ENCODE peak calls at places on chromosomes 3 and 15, in four cellular contexts. One of them, this sample, is unnamed.

GRCh38 chr3:49133226-49133951 is 539 bp upstream of the LAMB2 start:
- DNase-seq in A549: peak; percentile 81
- DNase-seq in transverse colon: peak; percentile 88
- DNase-seq in HepG2: peak; percentile 80
- DNase-seq in this sample: peak; percentile 95

GRCh38 chr15:95626501-95627361 is 703.8 kb upstream of the NR2F2 start:
- DNase-seq in transverse colon: no peak
- DNase-seq in A549: no peak
- DNase-seq in HepG2: no peak
- DNase-seq in this sample: no peak

GRCh38 chr3:148880681-148881080 is 15.6 kb downstream of the CPA3 start:
- DNase-seq in transverse colon: no peak
- DNase-seq in HepG2: peak; percentile 33
- DNase-seq in A549: peak; percentile 47
- DNase-seq in this sample: no peak

GRCh38 chr3:57135964-57136363 is 29.2 kb downstream of the IL17RD start:
- DNase-seq in A549: no peak
- DNase-seq in HepG2: no peak
- DNase-seq in transverse colon: no peak
- DNase-seq in this sample: no peak

GRCh38 chr3:126258670-126259069 is 78.3 kb upstream of the ALDH1L1 start:
- DNase-seq in transverse colon: no peak
- DNase-seq in HepG2: no peak
- DNase-seq in A549: peak; percentile 16
- DNase-seq in this sample: no peak

GRCh38 chr15:79403501-79403900 is 28.6 kb upstream of the MINAR1 start:
- DNase-seq in HepG2: no peak
- DNase-seq in A549: no peak
- DNase-seq in transverse colon: no peak
- DNase-seq in this sample: no peak

GRCh38 chr3:68088636-68089035 is 434.2 kb upstream of the SUCLG2 start:
- DNase-seq in HepG2: no peak
- DNase-seq in A549: no peak
- DNase-seq in transverse colon: no peak
- DNase-seq in this sample: no peak

GRCh38 chr3:77815467-77815866 is 775.6 kb downstream of the ROBO2 start:
- DNase-seq in A549: peak; percentile 4
- DNase-seq in transverse colon: no peak
- DNase-seq in HepG2: peak; percentile 1
- DNase-seq in this sample: no peak

GRCh38 chr15:76339302-76340197 is 3.0 kb downstream of the ISL2 start:
- DNase-seq in transverse colon: peak; percentile 23
- DNase-seq in A549: no peak
- DNase-seq in HepG2: no peak
- DNase-seq in this sample: no peak

GRCh38 chr3:192881159-192881786 is 36.4 kb downstream of the MB21D2 start:
- DNase-seq in HepG2: no peak
- DNase-seq in A549: no peak
- DNase-seq in transverse colon: no peak
- DNase-seq in this sample: no peak

GRCh38 chr3:39064646-39065045 is 12.8 kb downstream of the WDR48 start:
- DNase-seq in transverse colon: no peak
- DNase-seq in HepG2: no peak
- DNase-seq in A549: no peak
- DNase-seq in this sample: no peak

DNA sequence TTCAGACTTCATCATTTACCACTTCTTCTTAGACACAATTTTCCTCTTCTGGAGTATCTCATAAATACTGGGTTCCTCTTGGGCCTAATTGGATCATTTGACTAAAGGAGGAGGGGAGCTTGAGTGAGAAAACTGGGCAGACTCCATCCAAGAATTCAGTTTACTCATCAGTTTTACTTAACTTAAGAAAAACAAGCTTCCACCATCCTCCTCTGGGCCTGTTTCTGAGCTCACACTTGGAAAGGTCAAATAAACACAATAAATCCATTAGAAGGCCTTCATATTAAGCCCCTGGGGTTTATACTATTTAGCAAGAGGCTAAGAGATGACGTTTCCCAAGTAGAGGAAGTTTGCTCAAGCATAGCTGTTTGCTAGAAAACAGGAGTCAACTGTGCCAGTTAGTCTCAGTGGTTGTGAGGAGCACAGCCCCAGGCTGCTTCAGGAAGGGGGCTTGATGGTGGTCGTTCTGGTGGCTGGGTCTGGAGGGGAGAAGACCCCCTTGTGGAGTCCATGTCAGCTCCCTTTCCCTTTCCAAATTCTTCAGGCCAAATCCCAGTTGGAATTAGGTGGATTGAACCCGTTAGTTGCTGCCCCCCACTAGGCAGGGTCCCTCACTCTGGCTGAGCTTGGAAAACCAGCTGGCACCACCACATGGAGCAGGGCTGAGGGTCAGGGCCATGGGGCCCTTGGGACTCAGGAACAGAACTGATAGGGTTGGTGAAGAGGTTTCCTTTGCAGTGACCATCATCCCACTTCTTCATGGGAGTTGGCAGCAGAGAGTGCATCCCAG is 64.8 kb downstream of the SPSB4 start:
- DNase-seq in transverse colon: no peak
- DNase-seq in HepG2: no peak
- DNase-seq in A549: no peak
- DNase-seq in this sample: peak; percentile 77
- TF ChIP-seq EP300 in transverse colon: no peak
- TF ChIP-seq EP300 in HepG2: no peak
- TF ChIP-seq EP300 in A549: no peak
- TF ChIP-seq EP300 in this sample: no peak

DNA sequence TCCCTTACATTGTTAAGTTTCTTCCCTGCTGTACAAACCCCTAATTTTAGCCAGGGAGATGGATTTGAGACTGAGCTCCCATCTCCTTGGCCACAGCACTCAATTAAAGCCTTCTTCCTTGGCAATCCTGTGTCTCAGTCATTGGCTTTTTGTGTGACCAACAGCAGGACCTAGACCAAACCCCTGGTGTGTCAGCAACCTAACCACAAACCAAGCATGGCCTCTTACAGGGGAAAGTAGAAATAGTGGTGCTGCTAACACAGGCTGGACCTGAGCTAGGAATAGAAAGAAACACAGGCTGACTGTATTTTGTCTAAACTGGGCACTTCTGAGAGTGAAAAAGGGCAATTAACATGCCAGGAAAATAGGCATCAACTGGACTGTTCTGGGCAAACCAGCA is 37.9 kb downstream of the PPCDC start:
- DNase-seq in transverse colon: no peak
- DNase-seq in HepG2: no peak
- DNase-seq in A549: no peak
- DNase-seq in this sample: no peak
- TF ChIP-seq EP300 in transverse colon: no peak
- TF ChIP-seq EP300 in HepG2: no peak
- TF ChIP-seq EP300 in A549: no peak
- TF ChIP-seq EP300 in this sample: no peak

GRCh38 chr3:3853584-3853983 is 54.4 kb downstream of the LRRN1 start:
- DNase-seq in transverse colon: no peak
- DNase-seq in A549: no peak
- DNase-seq in HepG2: no peak
- DNase-seq in this sample: no peak
- TF ChIP-seq EP300 in transverse colon: no peak
- TF ChIP-seq EP300 in A549: no peak
- TF ChIP-seq EP300 in HepG2: no peak
- TF ChIP-seq EP300 in this sample: no peak

GRCh38 chr3:140196970-140197369 is 262.0 kb downstream of the CLSTN2 start:
- DNase-seq in transverse colon: no peak
- DNase-seq in A549: no peak
- DNase-seq in HepG2: no peak
- DNase-seq in this sample: no peak
- TF ChIP-seq EP300 in transverse colon: no peak
- TF ChIP-seq EP300 in A549: no peak
- TF ChIP-seq EP300 in HepG2: no peak
- TF ChIP-seq EP300 in this sample: no peak

GRCh38 chr3:195913382-195913781 is 5.0 kb upstream of the TNK2 start:
- DNase-seq in HepG2: no peak
- DNase-seq in transverse colon: no peak
- DNase-seq in A549: no peak
- DNase-seq in this sample: no peak

GRCh38 chr3:195916991-195917390 is 8.6 kb upstream of the TNK2 start:
- DNase-seq in A549: no peak
- DNase-seq in HepG2: no peak
- DNase-seq in transverse colon: no peak
- DNase-seq in this sample: no peak

GRCh38 chr3:195911946-195912270 is 3.6 kb upstream of the TNK2 start:
- DNase-seq in A549: peak; percentile 33
- DNase-seq in HepG2: no peak
- DNase-seq in transverse colon: no peak
- DNase-seq in this sample: peak; percentile 42

GRCh38 chr3:195916291-195916690 is 7.9 kb upstream of the TNK2 start:
- DNase-seq in HepG2: no peak
- DNase-seq in A549: no peak
- DNase-seq in transverse colon: no peak
- DNase-seq in this sample: no peak

DNA sequence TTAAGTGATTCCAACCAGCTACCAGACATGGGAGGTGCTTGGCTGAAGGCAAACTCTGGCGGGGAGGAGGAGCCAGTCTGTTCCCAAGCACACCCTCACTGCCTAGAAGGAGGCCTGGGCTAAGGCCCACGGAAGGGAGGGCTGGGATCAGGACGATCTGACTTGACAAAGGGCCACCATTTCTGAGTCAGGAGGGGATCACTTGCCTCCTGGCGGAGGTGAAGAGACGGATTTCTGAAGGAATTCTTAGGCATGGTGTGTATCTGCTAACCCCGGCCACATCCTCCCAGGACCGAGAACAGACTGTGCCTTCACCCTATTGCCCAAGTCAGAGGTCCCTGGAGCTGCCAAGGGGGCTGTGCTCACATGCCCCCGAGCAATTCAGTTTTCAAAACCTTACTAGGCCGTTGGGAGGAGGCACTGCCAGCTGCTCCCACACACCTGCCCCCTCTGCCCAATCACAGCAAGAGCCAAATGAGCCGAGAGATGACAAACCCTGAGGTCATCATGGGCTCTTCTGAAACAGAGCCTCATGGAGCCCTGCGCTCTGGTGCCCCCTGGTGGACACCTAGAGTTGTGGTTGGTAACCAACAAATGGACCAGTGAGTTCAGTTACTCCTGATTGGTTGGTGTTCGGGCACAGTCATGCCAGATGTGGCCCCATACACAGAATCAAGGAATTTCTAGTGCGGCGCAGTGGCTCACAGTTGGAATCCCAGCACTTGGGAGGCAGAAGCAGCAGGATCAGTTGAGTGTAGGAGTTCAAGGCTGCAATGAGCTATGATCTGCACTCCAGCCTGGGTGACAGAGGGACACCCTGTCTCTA is 6.5 kb upstream of the TNK2 start:
- DNase-seq in transverse colon: peak; percentile 94
- DNase-seq in HepG2: peak; percentile 91
- DNase-seq in A549: peak; percentile 93
- DNase-seq in this sample: peak; percentile 97
- TF ChIP-seq EP300 in transverse colon: no peak
- TF ChIP-seq EP300 in HepG2: no peak
- TF ChIP-seq EP300 in A549: no peak
- TF ChIP-seq EP300 in this sample: no peak

DNA sequence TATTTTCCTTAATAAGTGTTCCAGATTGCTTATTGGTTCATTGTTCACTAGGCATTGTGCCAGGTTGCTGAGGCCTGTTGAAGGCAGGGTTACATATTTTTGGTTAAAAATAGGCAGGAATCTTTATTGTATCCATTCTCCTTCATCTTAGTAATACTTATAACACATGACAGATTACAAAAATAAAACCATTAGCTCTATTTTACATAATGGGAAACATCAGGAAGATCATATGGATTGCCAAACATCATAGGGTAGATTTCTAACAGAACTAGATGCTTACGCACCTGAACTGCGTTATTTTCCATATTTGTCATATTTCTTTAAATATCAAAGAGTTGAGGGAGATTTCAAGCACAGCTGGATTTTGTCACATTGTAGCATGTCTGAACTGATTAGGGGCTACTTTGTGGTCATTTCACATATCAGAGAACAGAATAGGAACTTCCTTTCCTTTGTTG is 462.9 kb upstream of the SGO1 start:
- DNase-seq in A549: no peak
- DNase-seq in transverse colon: no peak
- DNase-seq in HepG2: no peak
- DNase-seq in this sample: no peak
- TF ChIP-seq EP300 in A549: no peak
- TF ChIP-seq EP300 in transverse colon: no peak
- TF ChIP-seq EP300 in HepG2: no peak
- TF ChIP-seq EP300 in this sample: no peak

GRCh38 chr3:71341721-71342120 is 241.8 kb downstream of the FOXP1 start:
- DNase-seq in transverse colon: no peak
- DNase-seq in HepG2: no peak
- DNase-seq in A549: no peak
- DNase-seq in this sample: no peak

GRCh38 chr3:71348831-71349230 is 234.7 kb downstream of the FOXP1 start:
- DNase-seq in HepG2: no peak
- DNase-seq in transverse colon: no peak
- DNase-seq in A549: no peak
- DNase-seq in this sample: no peak

GRCh38 chr3:71348001-71348632 is 235.4 kb downstream of the FOXP1 start:
- DNase-seq in A549: no peak
- DNase-seq in HepG2: no peak
- DNase-seq in transverse colon: no peak
- DNase-seq in this sample: no peak

GRCh38 chr3:71350998-71351397 is 232.5 kb downstream of the FOXP1 start:
- DNase-seq in transverse colon: no peak
- DNase-seq in A549: no peak
- DNase-seq in HepG2: no peak
- DNase-seq in this sample: no peak

GRCh38 chr3:71345429-71346027 is 238.0 kb downstream of the FOXP1 start:
- DNase-seq in transverse colon: no peak
- DNase-seq in A549: no peak
- DNase-seq in HepG2: no peak
- DNase-seq in this sample: no peak
- TF ChIP-seq EP300 in transverse colon: no peak
- TF ChIP-seq EP300 in A549: no peak
- TF ChIP-seq EP300 in HepG2: no peak
- TF ChIP-seq EP300 in this sample: no peak

GRCh38 chr3:119322523-119323400 is 28.6 kb downstream of the ARHGAP31 start:
- DNase-seq in HepG2: peak; percentile 56
- DNase-seq in A549: peak; percentile 79
- DNase-seq in transverse colon: peak; percentile 89
- DNase-seq in this sample: peak; percentile 91
- TF ChIP-seq EP300 in HepG2: no peak
- TF ChIP-seq EP300 in A549: no peak
- TF ChIP-seq EP300 in transverse colon: peak; percentile 50
- TF ChIP-seq EP300 in this sample: peak; percentile 23

GRCh38 chr3:133753779-133754164 is 7.6 kb downstream of the TF start:
- DNase-seq in transverse colon: no peak
- DNase-seq in A549: no peak
- DNase-seq in HepG2: no peak
- DNase-seq in this sample: no peak
- TF ChIP-seq EP300 in transverse colon: no peak
- TF ChIP-seq EP300 in A549: no peak
- TF ChIP-seq EP300 in HepG2: no peak
- TF ChIP-seq EP300 in this sample: no peak